ENCODE peak calls at places on chromosomes 7 and 10, in seven cellular contexts. V is activated CD4-positive, alpha-beta T cell treated with anti-CD3 and anti-CD28 coated beads, Interleukin-2, amount 50 U/mL, for 1 hour; X is GM13977; B is activated T-cell treated with anti-CD3 and anti-CD28 coated beads, Interleukin-2, amount 50 U/mL, for 48 hours; L is left ventricle myocardium inferior; Y is ACHN; J is SK-N-SH. F is an unnamed sample.

GRCh38 chr7:82244947-82245346 is 198.6 kb downstream of the CACNA2D1 start:
- DNase-seq in X (no peak), L (no peak), Y (no peak), B (no peak), V (no peak), J (no peak), F (no peak)

GRCh38 chr7:14837216-14837615 is 65.3 kb downstream of the DGKB start:
- DNase-seq in J (no peak), Y (no peak), B (no peak), L (no peak), V (no peak), X (no peak), F (no peak)

GRCh38 chr7:55237156-55237721 is 127.9 kb upstream of the LANCL2 start:
- DNase-seq in X (no peak), L (no peak), V (no peak), J (no peak), Y (no peak), B (no peak), F (no peak)

GRCh38 chr10:71893920-71894319 is 42.9 kb upstream of the PSAP start:
- DNase-seq in V (no peak), J (no peak), B (no peak), Y (no peak), L (no peak), X (no peak), F (no peak)

GRCh38 chr10:1403508-1404230 is 333.7 kb downstream of the ADARB2 start:
- DNase-seq in X (no peak), B (peak; percentile 13), L (no peak), V (no peak), Y (no peak), J (no peak), F (no peak)

GRCh38 chr7:2859952-2860351 is 15.8 kb upstream of the GNA12 start:
- DNase-seq in X (no peak), J (no peak), Y (no peak), L (no peak), B (no peak), V (no peak), F (no peak)

GRCh38 chr7:2172311-2173183 is 60.2 kb downstream of the MAD1L1 start:
- DNase-seq in J (peak; percentile 39), X (no peak), B (no peak), L (no peak), Y (no peak), V (no peak), F (peak; percentile 39)

GRCh38 chr7:24715661-24716479 is 41.4 kb downstream of the GSDME start:
- DNase-seq in J (peak; percentile 58), V (no peak), Y (peak; percentile 64), L (no peak), X (peak; percentile 74), B (peak; percentile 28), F (peak; percentile 38)

GRCh38 chr7:30091431-30092386 is 43.1 kb upstream of the MTURN start:
- DNase-seq in X (no peak), J (no peak), B (no peak), Y (peak; percentile 86), V (no peak), L (no peak), F (peak; percentile 63)

GRCh38 chr10:33817647-33818046 is 483.2 kb upstream of the NRP1 start:
- DNase-seq in V (no peak), J (no peak), B (no peak), L (no peak), Y (no peak), X (no peak), F (no peak)

GRCh38 chr7:149229526-149229925 is 9.9 kb upstream of the ZNF212 start:
- DNase-seq in Y (no peak), J (no peak), V (no peak), B (no peak), X (no peak), L (no peak), F (no peak)

GRCh38 chr10:63631971-63632370 is 110.8 kb downstream of the REEP3 start:
- DNase-seq in J (no peak), L (no peak), B (no peak), X (no peak), V (no peak), Y (no peak), F (no peak)

GRCh38 chr10:3745582-3745981 is 39.4 kb downstream of the KLF6 start:
- DNase-seq in B (no peak), Y (no peak), V (no peak), X (no peak), L (no peak), J (no peak), F (no peak)

GRCh38 chr7:142855756-142856564 is 1.1 kb downstream of the EPHB6 start:
- DNase-seq in X (no peak), V (no peak), Y (no peak), J (peak; percentile 34), B (no peak), L (peak; percentile 56), F (no peak)

GRCh38 chr7:95871078-95871848 is 98.9 kb downstream of the DYNC1I1 start:
- DNase-seq in V (no peak), Y (peak; percentile 78), B (no peak), J (peak; percentile 67), X (peak; percentile 37), L (no peak), F (peak; percentile 47)